ENCODE peak calls at places on chromosomes 11 and 22, in four cellular contexts. K, X, Q and F are unnamed samples.

GRCh38 chr11:68436985-68437926 is 23.3 kb upstream of the PPP6R3 start:
- DNase-seq in K (no peak), Q (no peak), X (no peak), F (no peak)

GRCh38 chr11:115760921-115761320 is 256.7 kb upstream of the CADM1 start:
- DNase-seq in K (no peak), X (no peak), Q (no peak), F (no peak)

GRCh38 chr11:108501396-108501795 is 3.2 kb upstream of the POGLUT3 start:
- DNase-seq in Q (no peak), K (no peak), X (no peak), F (no peak)

GRCh38 chr11:76558891-76559290 is 111.7 kb downstream of the LRRC32 start:
- DNase-seq in X (no peak), K (no peak), Q (no peak), F (no peak)

GRCh38 chr11:94183886-94184264 is 55.2 kb downstream of the PANX1 start:
- DNase-seq in K (peak; percentile 75), Q (peak; percentile 51), X (peak; percentile 71), F (peak; percentile 63)

GRCh38 chr22:30004689-30005088 is 75.6 kb upstream of the HORMAD2 start:
- DNase-seq in X (no peak), Q (no peak), K (no peak), F (no peak)

GRCh38 chr11:118401880-118402590 is 629 bp downstream of the ATP5MG start:
- DNase-seq in K (no peak), Q (no peak), X (no peak), F (no peak)

GRCh38 chr22:42033263-42034181 is 34.9 kb downstream of the WBP2NL start:
- DNase-seq in X (no peak), Q (no peak), K (no peak), F (no peak)

GRCh38 chr11:97751405-97751804 is 1269.3 kb upstream of the CNTN5 start:
- DNase-seq in Q (no peak), X (no peak), K (no peak), F (no peak)

GRCh38 chr11:120622189-120622912 is 110.8 kb downstream of the GRIK4 start:
- DNase-seq in Q (no peak), K (no peak), X (peak; percentile 35), F (no peak)

GRCh38 chr22:32175751-32176644 is 16.9 kb upstream of the C22orf42 start:
- DNase-seq in Q (no peak), X (peak; percentile 20), K (no peak), F (no peak)

GRCh38 chr22:33270596-33270995 is 212.4 kb upstream of the SYN3 start:
- DNase-seq in Q (no peak), X (no peak), K (no peak), F (no peak)

GRCh38 chr22:35174398-35174797 is 82.9 kb upstream of the HMGXB4 start:
- DNase-seq in Q (no peak), X (no peak), K (no peak), F (no peak)

GRCh38 chr11:75790986-75791385 is 22.4 kb downstream of the DGAT2 start:
- DNase-seq in Q (no peak), X (no peak), K (no peak), F (no peak)

GRCh38 chr11:406796-407650 is 7.8 kb downstream of the SIGIRR start:
- DNase-seq in Q (peak; percentile 76), K (peak; percentile 86), X (no peak), F (peak; percentile 57)

GRCh38 chr11:405976-406795 is 8.6 kb downstream of the SIGIRR start:
- DNase-seq in X (no peak), K (no peak), Q (no peak), F (no peak)

GRCh38 chr11:403761-404431 is 9.9 kb downstream of the PKP3 start:
- DNase-seq in Q (no peak), X (no peak), K (no peak), F (no peak)

GRCh38 chr11:404551-405264 is 10.1 kb downstream of the SIGIRR start:
- DNase-seq in X (no peak), K (no peak), Q (no peak), F (peak; percentile 41)

GRCh38 chr11:405323-405975 is 9.3 kb downstream of the SIGIRR start:
- DNase-seq in Q (no peak), X (no peak), K (peak; percentile 44), F (peak; percentile 54)
- H3K4me3 ChIP-seq in Q (no peak overlapping the region), X (no peak overlapping the region), K (no peak overlapping the region), F (no peak overlapping the region)

GRCh38 chr22:39518124-39518786 is 2.1 kb upstream of the ATF4 start:
- DNase-seq in K (no peak), X (no peak), Q (no peak), F (no peak)
- H3K4me3 ChIP-seq in K (no peak overlapping the region), X (no peak overlapping the region), Q (no peak overlapping the region), F (no peak overlapping the region)

GRCh38 chr11:63920870-63921417 is 4.0 kb upstream of the RCOR2 start:
- DNase-seq in X (no peak), Q (no peak), K (peak; percentile 44), F (peak; percentile 94)
- H3K4me3 ChIP-seq in X (no peak overlapping the region), Q (no peak overlapping the region), K (no peak overlapping the region), F (peak overlapping the region; percentile 35)

DNA sequence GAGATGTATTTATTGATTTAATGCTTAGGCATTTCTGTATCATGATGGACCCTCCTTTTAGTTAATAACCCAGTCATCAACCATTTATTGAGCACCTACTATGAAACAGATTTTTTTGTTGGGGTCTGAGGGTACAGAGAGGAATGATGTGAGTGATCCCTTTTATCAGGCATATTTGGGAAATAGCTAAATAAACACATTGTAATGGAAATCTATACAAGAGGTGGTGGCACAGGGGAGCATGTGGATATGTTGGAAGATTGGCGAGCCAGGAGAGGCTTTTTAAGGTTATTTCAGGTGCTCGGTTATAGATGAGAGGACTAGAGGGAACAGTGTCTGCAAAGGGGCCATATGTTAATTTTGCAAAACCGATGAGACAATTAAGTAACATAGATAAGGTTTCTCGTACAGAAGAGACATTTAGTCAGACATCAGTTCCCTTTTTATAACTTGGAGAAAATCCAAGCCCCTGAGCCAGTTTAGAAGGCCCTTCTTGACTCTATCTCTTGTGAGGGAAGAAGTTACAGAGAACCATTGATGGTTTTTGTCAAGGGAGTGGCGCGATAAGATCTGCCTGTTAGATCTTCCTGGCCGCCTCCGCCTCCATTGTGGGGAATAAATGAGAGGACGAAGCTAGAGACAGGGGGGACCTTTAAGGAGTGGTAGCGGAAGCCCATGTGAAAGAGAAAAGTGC is 2.0 kb downstream of the ATXN10 start:
- DNase-seq in K (no peak), Q (no peak), X (no peak), F (no peak)
- H3K4me3 ChIP-seq in K (no peak overlapping the region), Q (no peak overlapping the region), X (no peak overlapping the region), F (no peak overlapping the region)

GRCh38 chr11:99425596-99425995 is 404.8 kb downstream of the CNTN5 start:
- DNase-seq in Q (no peak), X (no peak), K (no peak), F (no peak)

GRCh38 chr11:99419991-99420390 is 399.2 kb downstream of the CNTN5 start:
- DNase-seq in Q (no peak), X (no peak), K (no peak), F (no peak)

GRCh38 chr11:99424313-99425084 is 403.8 kb downstream of the CNTN5 start:
- DNase-seq in K (no peak), X (no peak), Q (no peak), F (no peak)

GRCh38 chr11:99423435-99423983 is 402.8 kb downstream of the CNTN5 start:
- DNase-seq in K (no peak), Q (no peak), X (no peak), F (no peak)

DNA sequence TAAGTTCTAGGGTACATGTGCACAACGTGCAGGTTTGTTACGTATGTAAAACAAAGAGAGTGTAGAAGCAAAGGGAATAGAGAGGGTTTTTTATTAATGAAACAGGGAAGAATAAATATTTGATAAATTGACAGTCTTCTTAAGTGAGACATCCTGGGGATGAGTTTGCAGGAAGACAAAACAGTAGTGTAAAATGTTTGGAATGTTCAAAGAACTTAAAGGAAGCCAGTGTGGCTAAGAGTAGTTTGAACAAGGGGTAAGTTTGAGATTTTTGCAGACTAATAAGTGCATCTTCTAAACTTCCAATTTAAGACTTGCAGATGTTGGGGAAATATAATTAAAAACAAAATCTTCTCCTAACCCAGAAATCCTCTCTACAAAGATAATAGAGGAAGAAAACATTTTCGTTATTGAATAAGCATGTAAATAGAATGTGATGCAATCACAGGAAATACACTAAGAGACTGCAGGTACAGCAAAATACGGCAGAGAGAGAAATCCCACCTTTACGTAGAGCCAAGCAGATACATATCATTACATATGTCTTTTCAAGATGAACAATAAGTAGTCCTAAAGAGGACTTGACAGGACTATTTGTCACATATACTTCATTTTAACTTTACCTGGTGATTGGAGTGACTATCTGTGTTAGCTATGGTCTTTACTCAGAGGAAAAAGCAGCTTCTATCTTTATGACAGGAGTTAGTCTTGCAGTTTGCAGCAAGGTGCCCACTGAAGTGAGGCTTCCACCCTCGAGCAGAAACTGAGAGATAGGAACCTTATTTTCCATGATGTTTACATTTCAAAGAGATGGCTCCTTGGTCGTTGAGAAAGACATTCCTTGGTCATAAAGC is 402.1 kb downstream of the CNTN5 start:
- DNase-seq in K (no peak), X (no peak), Q (no peak), F (no peak)
- H3K4me3 ChIP-seq in K (no peak overlapping the region), X (no peak overlapping the region), Q (no peak overlapping the region), F (peak overlapping the region; percentile 51)

GRCh38 chr11:62724171-62724570 is 3.1 kb downstream of the HNRNPUL2 start:
- DNase-seq in K (no peak), X (no peak), Q (no peak), F (no peak)
- H3K4me3 ChIP-seq in K (no peak overlapping the region), X (no peak overlapping the region), Q (peak overlapping the region; percentile 51), F (no peak overlapping the region)

GRCh38 chr11:309558-309855 is 1.9 kb downstream of the IFITM2 start:
- DNase-seq in Q (no peak), K (no peak), X (no peak), F (no peak)
- H3K4me3 ChIP-seq in Q (peak overlapping the region; percentile 44), K (peak overlapping the region; percentile 33), X (no peak overlapping the region), F (peak overlapping the region; percentile 39)